ENCODE peak calls at places on chromosomes 7 and 10, in four cellular contexts. S is HL-60, J is K562, I is GM12878. M is an unnamed sample.

GRCh38 chr7:69796421-69796820 is 198.1 kb downstream of the AUTS2 start:
- DNase-seq in J (no peak), S (no peak), I (no peak), M (no peak)

GRCh38 chr7:123583821-123584220 is 17.8 kb upstream of the ASB15 start:
- DNase-seq in S (no peak), J (no peak), I (no peak), M (no peak)

GRCh38 chr10:23200997-23201652 is 9.0 kb downstream of the PTF1A start:
- DNase-seq in I (no peak), S (no peak), J (no peak), M (no peak)

GRCh38 chr10:130218181-130218641 is 82.0 kb downstream of the GLRX3 start:
- DNase-seq in I (no peak), S (no peak), J (no peak), M (no peak)

GRCh38 chr10:117960345-117960744 is 86.4 kb downstream of the RAB11FIP2 start:
- DNase-seq in J (no peak), S (no peak), I (no peak), M (no peak)

GRCh38 chr10:22610595-22610994 is 103.8 kb downstream of the PIP4K2A start:
- DNase-seq in J (no peak), S (no peak), I (no peak), M (no peak)

GRCh38 chr10:74585231-74586087 is 240.9 kb upstream of the KAT6B start:
- DNase-seq in I (peak; percentile 96), J (no peak), S (no peak), M (no peak)

GRCh38 chr7:43700059-43700501 is 29.2 kb downstream of the COA1 start:
- DNase-seq in I (no peak), S (no peak), J (peak; percentile 37), M (no peak)

GRCh38 chr10:29412452-29413004 is 123.7 kb downstream of the LYZL1 start:
- DNase-seq in I (no peak), J (peak; percentile 16), S (no peak), M (no peak)

GRCh38 chr10:11134411-11134810 is 116.7 kb downstream of the CELF2 start:
- DNase-seq in S (no peak), J (no peak), I (no peak), M (no peak)

GRCh38 chr7:105837765-105838241 is 38.6 kb downstream of the ATXN7L1 start:
- DNase-seq in J (no peak), I (no peak), S (no peak), M (no peak)

GRCh38 chr7:11540271-11540761 is 291.7 kb downstream of the THSD7A start:
- DNase-seq in I (no peak), S (peak; percentile 14), J (no peak), M (no peak)

GRCh38 chr10:14573666-14574261 is 200.9 kb downstream of the FAM107B start:
- DNase-seq in J (no peak), S (no peak), I (no peak), M (no peak)

GRCh38 chr10:121159670-121160069 is 308.5 kb downstream of the WDR11 start:
- DNase-seq in J (no peak), I (no peak), S (no peak), M (no peak)

GRCh38 chr7:117247809-117248208 is 75.0 kb downstream of the WNT2 start:
- DNase-seq in S (no peak), I (no peak), J (no peak), M (no peak)

GRCh38 chr7:150413640-150414081 is 34.5 kb downstream of the ZNF775 start:
- DNase-seq in I (no peak), S (no peak), J (no peak), M (no peak)

GRCh38 chr7:101664893-101665471 is 35.9 kb upstream of the MYL10 start:
- DNase-seq in S (no peak), J (no peak), I (no peak), M (no peak)

GRCh38 chr7:128450409-128450808 is 5.3 kb upstream of the HILPDA start:
- DNase-seq in S (peak; percentile 35), J (no peak), I (no peak), M (no peak)

GRCh38 chr7:116521046-116521664 is 3.7 kb upstream of the CAV1 start:
- DNase-seq in S (no peak), I (no peak), J (no peak), M (no peak)

GRCh38 chr7:20532841-20533240 is 82.6 kb upstream of the ABCB5 start:
- DNase-seq in J (no peak), I (no peak), S (no peak), M (no peak)

GRCh38 chr10:46518028-46518725 is 38.3 kb downstream of the GPRIN2 start:
- DNase-seq in I (no peak), J (no peak), S (no peak), M (no peak)

GRCh38 chr7:76358478-76359110 is at the start of gene YWHAG:
- DNase-seq in I (no peak), J (peak; percentile 93), S (peak; percentile 81), M (peak; percentile 73)

GRCh38 chr7:129482781-129483180 is 19.6 kb upstream of the SMKR1 start:
- DNase-seq in J (no peak), S (no peak), I (no peak), M (no peak)

GRCh38 chr10:51773681-51774080 is 74.3 kb upstream of the CSTF2T start:
- DNase-seq in S (no peak), I (no peak), J (no peak), M (no peak)

GRCh38 chr10:26859241-26860025 is 1.3 kb downstream of the ABI1 start:
- DNase-seq in I (no peak), J (no peak), S (no peak), M (no peak)

GRCh38 chr7:64183126-64183742 is 23.8 kb upstream of the ZNF735 start:
- DNase-seq in S (no peak), J (peak; percentile 33), I (no peak), M (no peak)

GRCh38 chr10:9219860-9220259 is 1165.4 kb downstream of the GATA3 start:
- DNase-seq in S (no peak), J (no peak), I (no peak), M (no peak)

GRCh38 chr7:68187549-68187948 is 1190.9 kb downstream of the TYW1 start:
- DNase-seq in I (no peak), J (no peak), S (no peak), M (no peak)

GRCh38 chr7:71630521-71630920 is 498.6 kb downstream of the GALNT17 start:
- DNase-seq in S (no peak), J (no peak), I (no peak), M (no peak)

DNA sequence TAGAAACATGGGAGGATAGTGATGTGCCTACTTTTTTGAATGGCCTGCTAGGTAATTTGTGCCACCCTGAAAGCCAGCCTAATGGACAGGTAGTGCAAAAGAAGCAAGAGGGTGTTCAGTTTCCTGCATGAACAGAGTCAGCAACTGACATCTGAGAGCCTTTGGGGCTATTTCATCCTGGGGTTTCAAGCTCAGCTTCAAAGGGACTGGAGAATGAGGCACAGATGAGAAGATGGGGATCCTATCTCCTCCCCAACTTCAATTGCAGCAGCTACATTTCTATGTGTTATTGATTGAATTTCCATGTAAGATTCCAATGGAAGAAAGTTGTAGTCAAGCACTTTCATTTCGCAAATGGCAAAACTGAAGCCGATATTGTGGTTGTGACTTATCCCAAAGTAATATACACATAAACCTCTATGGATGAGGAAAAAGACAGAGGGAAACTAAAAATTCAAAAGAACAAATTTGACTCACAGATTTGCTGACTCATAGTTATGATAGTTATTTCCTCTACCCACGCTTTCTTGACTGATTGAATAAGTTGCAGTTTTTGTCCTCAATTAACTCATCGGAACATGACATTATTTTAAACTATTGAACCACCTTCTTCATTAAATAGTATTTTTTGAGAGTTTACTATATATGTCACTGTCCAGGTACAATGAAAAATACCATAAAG is 42.6 kb upstream of the NRP1 start:
- DNase-seq in J (no peak), S (no peak), I (no peak), M (no peak)
- TF ChIP-seq SPI1 in J (no peak), S (no peak), I (no peak), M (no peak)

GRCh38 chr7:38163671-38164070 is 14.4 kb upstream of the STARD3NL start:
- DNase-seq in J (no peak), I (no peak), S (no peak), M (no peak)
- TF ChIP-seq SPI1 in J (no peak), I (no peak), S (no peak), M (no peak)

DNA sequence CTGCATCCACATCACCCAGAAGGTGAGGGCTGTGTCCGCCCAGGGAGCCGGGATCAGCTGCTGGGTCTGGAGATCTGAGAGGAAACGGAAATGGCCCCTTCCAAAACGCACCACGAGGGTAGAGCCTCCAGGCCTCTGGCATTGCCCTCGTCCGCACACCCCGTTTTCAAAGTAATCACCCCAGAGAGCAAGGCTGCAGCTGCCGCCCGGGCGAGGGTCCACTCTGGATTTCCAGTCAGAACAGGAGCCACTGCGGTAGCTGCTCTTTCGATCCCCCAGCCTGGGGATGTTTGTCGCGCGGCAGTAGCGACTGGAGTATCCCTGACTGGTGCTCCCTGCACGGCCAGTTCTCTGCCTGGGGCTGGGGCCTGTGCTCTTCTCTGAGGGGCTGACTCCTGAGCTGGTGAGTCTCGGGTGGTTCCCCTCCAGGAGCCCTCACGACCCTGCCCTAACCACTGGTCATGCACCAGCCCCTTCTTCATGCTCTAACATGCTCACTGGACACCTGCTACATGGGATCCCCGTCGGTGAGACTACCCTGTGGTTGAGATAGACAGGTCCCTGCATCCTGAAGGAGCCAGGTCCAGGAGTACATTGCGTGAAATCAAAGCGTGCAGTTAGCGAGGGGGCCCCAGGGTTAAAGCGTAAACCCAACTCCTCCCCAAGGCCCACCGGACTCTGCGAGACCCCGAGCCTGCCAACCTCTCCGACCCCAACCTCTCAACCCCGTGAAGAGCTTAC is 99.2 kb downstream of the FOXL3 start:
- DNase-seq in S (no peak), I (no peak), J (no peak), M (no peak)
- TF ChIP-seq SPI1 in S (no peak), I (no peak), J (no peak), M (no peak)

DNA sequence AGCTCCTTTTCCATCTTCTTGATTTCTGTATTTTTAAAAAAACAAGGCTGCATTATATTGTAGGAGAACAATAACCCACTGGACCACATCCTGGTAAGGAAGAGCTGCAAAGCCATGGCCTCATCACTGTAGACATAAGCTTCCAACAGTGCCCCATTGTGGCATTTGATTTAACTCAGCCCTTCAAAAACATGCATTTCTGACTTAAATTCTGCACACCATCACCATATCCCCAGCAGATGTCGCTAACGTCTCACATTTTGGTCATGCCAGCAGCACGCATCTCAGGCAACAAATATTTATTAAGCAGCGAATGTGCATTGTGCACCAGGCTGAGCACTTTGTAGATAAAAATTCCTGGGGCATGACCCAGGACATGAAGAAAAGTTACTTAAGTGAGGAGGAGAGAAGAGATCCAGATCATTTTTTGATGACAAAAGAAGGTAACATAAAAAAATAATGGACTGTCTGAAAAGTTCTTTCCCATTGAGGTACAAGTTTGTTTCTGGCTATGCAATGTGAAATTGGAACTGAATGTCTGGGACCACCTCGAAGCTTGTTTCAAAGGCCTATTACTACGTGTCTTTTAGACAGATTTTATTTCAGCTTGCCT is 164.6 kb upstream of the CDCA7L start:
- DNase-seq in S (peak; percentile 59), J (peak; percentile 86), I (peak; percentile 55), M (peak; percentile 48)
- TF ChIP-seq SPI1 in S (no peak), J (no peak), I (no peak), M (no peak)

DNA sequence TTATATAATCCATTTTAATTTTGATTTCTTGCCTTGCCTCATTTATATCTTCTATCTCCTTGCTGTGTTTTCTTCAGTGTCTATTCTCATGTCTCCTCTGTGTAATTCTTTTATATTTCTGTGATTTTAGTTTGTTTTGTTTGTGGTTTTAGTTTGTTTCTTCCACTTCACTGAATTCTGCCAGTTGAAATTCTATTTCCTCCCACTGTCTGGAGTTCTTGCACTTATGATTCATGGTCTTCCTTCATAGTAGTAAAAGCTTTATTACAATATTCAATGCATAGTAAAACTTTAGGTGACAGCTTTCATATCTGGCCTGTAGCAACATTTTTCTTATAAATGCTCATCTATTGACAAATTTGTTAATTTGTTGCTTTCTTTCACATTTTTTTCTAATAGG is 113.3 kb downstream of the MAGI2 start:
- DNase-seq in S (no peak), J (no peak), I (no peak), M (no peak)
- TF ChIP-seq SPI1 in S (no peak), J (no peak), I (no peak), M (no peak)

GRCh38 chr10:43138757-43139241 is 554 bp downstream of the CSGALNACT2 start:
- DNase-seq in S (peak; percentile 54), I (no peak), J (peak; percentile 66), M (no peak)
- TF ChIP-seq SPI1 in S (no peak), I (no peak), J (no peak), M (no peak)